ENCODE peak calls at places on chromosomes 11 and 22, in seven cellular contexts. One of them, this sample, is unnamed.

GRCh38 chr11:45678962-45679361 is 13.5 kb upstream of the CHST1 start:
- DNase-seq in stimulated activated CD8-positive, alpha-beta memory T cell treated with anti-CD3 and anti-CD28 coated beads, Interleukin-4, amount 100 ng/mL, for 24 hours: no peak
- DNase-seq in left ventricle myocardium superior: no peak
- DNase-seq in activated CD4-positive, CD25-positive, alpha-beta regulatory T cell: no peak
- DNase-seq in activated naive CD4-positive, alpha-beta T cell treated with Interleukin-2 at 50 U/mL for 16 hours: no peak
- DNase-seq in ascending aorta: no peak
- DNase-seq in mucosa of descending colon: no peak
- DNase-seq in this sample: peak

GRCh38 chr11:43358308-43358669 is 431 bp upstream of the TTC17 start:
- DNase-seq in stimulated activated CD8-positive, alpha-beta memory T cell treated with anti-CD3 and anti-CD28 coated beads, Interleukin-4, amount 100 ng/mL, for 24 hours: no peak
- DNase-seq in left ventricle myocardium superior: no peak
- DNase-seq in activated CD4-positive, CD25-positive, alpha-beta regulatory T cell: no peak
- DNase-seq in activated naive CD4-positive, alpha-beta T cell treated with Interleukin-2 at 50 U/mL for 16 hours: no peak
- DNase-seq in ascending aorta: no peak
- DNase-seq in mucosa of descending colon: no peak
- DNase-seq in this sample: no peak

GRCh38 chr11:104625246-104625645 is 273.0 kb downstream of the CASP12 start:
- DNase-seq in stimulated activated CD8-positive, alpha-beta memory T cell treated with anti-CD3 and anti-CD28 coated beads, Interleukin-4, amount 100 ng/mL, for 24 hours: no peak
- DNase-seq in left ventricle myocardium superior: no peak
- DNase-seq in activated CD4-positive, CD25-positive, alpha-beta regulatory T cell: no peak
- DNase-seq in activated naive CD4-positive, alpha-beta T cell treated with Interleukin-2 at 50 U/mL for 16 hours: no peak
- DNase-seq in ascending aorta: no peak
- DNase-seq in mucosa of descending colon: no peak
- DNase-seq in this sample: no peak

GRCh38 chr22:42648017-42648367 is 1.2 kb downstream of the CYB5R3 start:
- DNase-seq in stimulated activated CD8-positive, alpha-beta memory T cell treated with anti-CD3 and anti-CD28 coated beads, Interleukin-4, amount 100 ng/mL, for 24 hours: no peak
- DNase-seq in left ventricle myocardium superior: no peak
- DNase-seq in activated CD4-positive, CD25-positive, alpha-beta regulatory T cell: no peak
- DNase-seq in activated naive CD4-positive, alpha-beta T cell treated with Interleukin-2 at 50 U/mL for 16 hours: no peak
- DNase-seq in ascending aorta: no peak
- DNase-seq in mucosa of descending colon: no peak
- DNase-seq in this sample: no peak

GRCh38 chr11:117795726-117796455 is 1.1 kb downstream of the DSCAML1 start:
- DNase-seq in stimulated activated CD8-positive, alpha-beta memory T cell treated with anti-CD3 and anti-CD28 coated beads, Interleukin-4, amount 100 ng/mL, for 24 hours: no peak
- DNase-seq in left ventricle myocardium superior: no peak
- DNase-seq in activated CD4-positive, CD25-positive, alpha-beta regulatory T cell: no peak
- DNase-seq in activated naive CD4-positive, alpha-beta T cell treated with Interleukin-2 at 50 U/mL for 16 hours: no peak
- DNase-seq in ascending aorta: no peak
- DNase-seq in mucosa of descending colon: peak
- DNase-seq in this sample: no peak

GRCh38 chr11:84390441-84391078 is 1104.4 kb upstream of the CCDC90B start:
- DNase-seq in stimulated activated CD8-positive, alpha-beta memory T cell treated with anti-CD3 and anti-CD28 coated beads, Interleukin-4, amount 100 ng/mL, for 24 hours: no peak
- DNase-seq in left ventricle myocardium superior: no peak
- DNase-seq in activated CD4-positive, CD25-positive, alpha-beta regulatory T cell: no peak
- DNase-seq in activated naive CD4-positive, alpha-beta T cell treated with Interleukin-2 at 50 U/mL for 16 hours: no peak
- DNase-seq in ascending aorta: no peak
- DNase-seq in mucosa of descending colon: no peak
- DNase-seq in this sample: no peak

GRCh38 chr11:8277691-8278090 is 14.0 kb upstream of the LMO1 start:
- DNase-seq in stimulated activated CD8-positive, alpha-beta memory T cell treated with anti-CD3 and anti-CD28 coated beads, Interleukin-4, amount 100 ng/mL, for 24 hours: no peak
- DNase-seq in left ventricle myocardium superior: no peak
- DNase-seq in activated CD4-positive, CD25-positive, alpha-beta regulatory T cell: no peak
- DNase-seq in activated naive CD4-positive, alpha-beta T cell treated with Interleukin-2 at 50 U/mL for 16 hours: no peak
- DNase-seq in ascending aorta: no peak
- DNase-seq in mucosa of descending colon: no peak
- DNase-seq in this sample: no peak

GRCh38 chr11:34604216-34604615 is 16.7 kb upstream of the EHF start:
- DNase-seq in stimulated activated CD8-positive, alpha-beta memory T cell treated with anti-CD3 and anti-CD28 coated beads, Interleukin-4, amount 100 ng/mL, for 24 hours: no peak
- DNase-seq in left ventricle myocardium superior: no peak
- DNase-seq in activated CD4-positive, CD25-positive, alpha-beta regulatory T cell: no peak
- DNase-seq in activated naive CD4-positive, alpha-beta T cell treated with Interleukin-2 at 50 U/mL for 16 hours: no peak
- DNase-seq in ascending aorta: no peak
- DNase-seq in mucosa of descending colon: no peak
- DNase-seq in this sample: no peak

GRCh38 chr11:65653229-65654225 is 9.2 kb downstream of the RELA start:
- DNase-seq in stimulated activated CD8-positive, alpha-beta memory T cell treated with anti-CD3 and anti-CD28 coated beads, Interleukin-4, amount 100 ng/mL, for 24 hours: no peak
- DNase-seq in left ventricle myocardium superior: no peak
- DNase-seq in activated CD4-positive, CD25-positive, alpha-beta regulatory T cell: no peak
- DNase-seq in activated naive CD4-positive, alpha-beta T cell treated with Interleukin-2 at 50 U/mL for 16 hours: no peak
- DNase-seq in ascending aorta: no peak
- DNase-seq in mucosa of descending colon: peak
- DNase-seq in this sample: no peak

GRCh38 chr11:46597609-46598219 is 3.9 kb upstream of the AMBRA1 start:
- DNase-seq in stimulated activated CD8-positive, alpha-beta memory T cell treated with anti-CD3 and anti-CD28 coated beads, Interleukin-4, amount 100 ng/mL, for 24 hours: no peak
- DNase-seq in left ventricle myocardium superior: no peak
- DNase-seq in activated CD4-positive, CD25-positive, alpha-beta regulatory T cell: no peak
- DNase-seq in activated naive CD4-positive, alpha-beta T cell treated with Interleukin-2 at 50 U/mL for 16 hours: no peak
- DNase-seq in ascending aorta: no peak
- DNase-seq in mucosa of descending colon: no peak
- DNase-seq in this sample: no peak